ENCODE peak calls at places on chromosomes 2 and 18, in ten cellular contexts. J, W, P, C, I, Q, K, B, N and O are unnamed samples.

GRCh38 chr2:120899373-120899772 is 163.7 kb downstream of the GLI2 start:
- DNase-seq in J (no peak), W (no peak), P (no peak), C (no peak), I (no peak), Q (no peak), K (no peak), B (no peak), N (no peak), O (no peak)

GRCh38 chr2:66854304-66854703 is 419.4 kb downstream of the MEIS1 start:
- DNase-seq in J (no peak), W (no peak), P (no peak), C (no peak), I (no peak), Q (no peak), K (no peak), B (no peak), N (no peak), O (no peak)

GRCh38 chr18:34744569-34744968 is 34.5 kb downstream of the DTNA start:
- DNase-seq in J (no peak), W (no peak), P (no peak), C (no peak), I (no peak), Q (no peak), K (no peak), B (no peak), N (no peak), O (no peak)

GRCh38 chr2:63698825-63699548 is 110.2 kb downstream of the MDH1 start:
- DNase-seq in J (peak), W (peak), P (peak), C (peak), I (no peak), Q (peak), K (peak), B (peak), N (peak), O (no peak)

GRCh38 chr2:39401319-39401718 is 35.8 kb downstream of the MAP4K3 start:
- DNase-seq in J (no peak), W (no peak), P (no peak), C (no peak), I (no peak), Q (no peak), K (no peak), B (no peak), N (no peak), O (no peak)

GRCh38 chr2:159891917-159892691 is 94.1 kb upstream of the CD302 start:
- DNase-seq in J (no peak), W (no peak), P (no peak), C (no peak), I (no peak), Q (no peak), K (no peak), B (peak), N (no peak), O (no peak)

GRCh38 chr2:133642831-133643230 is 74.6 kb upstream of the NCKAP5 start:
- DNase-seq in J (no peak), W (no peak), P (no peak), C (no peak), I (no peak), Q (no peak), K (no peak), B (no peak), N (no peak), O (no peak)

GRCh38 chr18:58402247-58402646 is 226.6 kb downstream of the ALPK2 start:
- DNase-seq in J (no peak), W (no peak), P (no peak), C (no peak), I (no peak), Q (no peak), K (peak), B (no peak), N (peak), O (no peak)

GRCh38 chr2:175111200-175111657 is 56.8 kb downstream of the ATF2 start:
- DNase-seq in J (peak), W (no peak), P (no peak), C (no peak), I (no peak), Q (no peak), K (no peak), B (peak), N (no peak), O (no peak)

GRCh38 chr2:64225491-64225890 is 81.3 kb upstream of the PELI1 start:
- DNase-seq in J (no peak), W (no peak), P (no peak), C (no peak), I (no peak), Q (no peak), K (no peak), B (no peak), N (no peak), O (no peak)

GRCh38 chr2:22281033-22281432 is 1103.9 kb upstream of the KLHL29 start:
- DNase-seq in J (no peak), W (peak), P (no peak), C (no peak), I (no peak), Q (no peak), K (no peak), B (no peak), N (no peak), O (no peak)

GRCh38 chr2:46294185-46294836 is 2.9 kb upstream of the EPAS1 start:
- DNase-seq in J (peak), W (peak), P (no peak), C (no peak), I (no peak), Q (peak), K (no peak), B (peak), N (no peak), O (no peak)

GRCh38 chr18:41642756-41643155 is 312.3 kb upstream of the PIK3C3 start:
- DNase-seq in J (no peak), W (no peak), P (no peak), C (no peak), I (no peak), Q (no peak), K (no peak), B (no peak), N (no peak), O (no peak)

GRCh38 chr2:116747103-116747502 is 1067.4 kb upstream of the DDX18 start:
- DNase-seq in J (no peak), W (no peak), P (no peak), C (no peak), I (no peak), Q (no peak), K (no peak), B (no peak), N (no peak), O (no peak)

DNA sequence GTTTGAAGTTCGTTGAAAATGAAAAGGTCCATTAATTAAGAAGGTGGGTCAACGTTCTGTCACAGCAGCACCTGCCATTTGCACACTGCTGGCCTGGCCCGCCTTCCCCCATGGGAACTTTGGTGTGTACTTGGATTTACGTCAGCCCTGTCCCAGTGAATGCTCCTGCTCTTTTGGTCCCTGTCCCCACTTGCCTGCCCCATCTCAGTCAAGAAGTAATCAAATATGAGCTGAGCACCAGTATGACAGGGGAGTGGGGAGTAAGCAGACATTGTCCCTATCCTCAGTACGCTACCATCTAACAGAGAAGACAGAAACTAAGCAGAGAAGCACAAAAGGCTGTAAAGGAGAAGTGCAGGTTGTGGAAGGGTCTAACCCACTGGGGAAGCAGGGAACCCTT is 65.1 kb downstream of the SLC4A3 start:
- DNase-seq in J (no peak), W (no peak), P (no peak), C (no peak), I (no peak), Q (no peak), K (no peak), B (no peak), N (no peak), O (no peak)
- H3K4me3 ChIP-seq in J (no peak), W (no peak), P (no peak), C (no peak), I (no peak), Q (no peak), K (no peak), B (no peak), N (no peak), O (no peak)

GRCh38 chr2:195367713-195368529 is 289.1 kb upstream of the SLC39A10 start:
- DNase-seq in J (peak), W (no peak), P (no peak), C (no peak), I (no peak), Q (no peak), K (no peak), B (no peak), N (no peak), O (no peak)

GRCh38 chr2:195368530-195369216 is 288.4 kb upstream of the SLC39A10 start:
- DNase-seq in J (peak), W (no peak), P (no peak), C (no peak), I (no peak), Q (no peak), K (no peak), B (no peak), N (no peak), O (no peak)

GRCh38 chr2:195369217-195369587 is 287.8 kb upstream of the SLC39A10 start:
- DNase-seq in J (no peak), W (no peak), P (no peak), C (no peak), I (no peak), Q (no peak), K (no peak), B (no peak), N (no peak), O (no peak)

DNA sequence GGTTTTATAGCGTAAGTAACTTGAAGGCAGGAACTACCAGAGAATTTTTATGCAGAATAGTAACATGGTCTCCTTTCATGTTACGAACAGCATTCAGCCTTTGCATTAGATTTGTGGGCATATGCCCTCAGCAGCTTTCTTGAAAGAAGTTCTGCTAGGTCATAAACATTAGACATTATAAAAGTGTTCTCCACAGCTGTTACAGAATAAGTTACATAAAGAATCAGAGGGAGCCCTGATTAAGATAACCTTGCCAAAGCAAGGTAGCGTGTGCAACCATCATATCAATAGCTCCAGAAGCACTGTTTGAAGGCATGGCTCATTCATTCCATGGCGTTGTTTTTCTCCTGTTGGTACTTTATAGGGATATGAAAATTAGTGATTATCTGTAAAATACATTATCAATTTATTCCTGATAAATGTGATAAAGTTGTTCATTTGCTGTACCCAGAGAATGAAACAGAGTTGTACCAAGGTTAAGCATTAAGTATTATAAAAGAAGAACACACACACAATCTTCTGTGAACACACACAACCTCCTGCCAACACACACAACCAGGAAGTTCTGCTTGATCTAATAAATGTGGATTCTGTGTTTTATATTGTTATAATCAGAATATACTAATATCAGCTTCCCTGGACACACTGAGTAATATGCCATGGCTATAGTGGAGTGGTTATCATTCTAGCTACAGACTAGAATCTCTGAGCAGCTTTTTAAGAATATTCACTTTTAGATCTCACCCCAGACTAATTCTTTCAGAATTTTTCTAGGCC is 286.7 kb upstream of the SLC39A10 start:
- DNase-seq in J (no peak), W (no peak), P (no peak), C (no peak), I (no peak), Q (no peak), K (no peak), B (no peak), N (no peak), O (no peak)
- TF ChIP-seq POLR2A in J (no peak), W (no peak), P (no peak), C (no peak), I (no peak), Q (no peak), K (no peak), B (no peak), N (no peak), O (no peak)

DNA sequence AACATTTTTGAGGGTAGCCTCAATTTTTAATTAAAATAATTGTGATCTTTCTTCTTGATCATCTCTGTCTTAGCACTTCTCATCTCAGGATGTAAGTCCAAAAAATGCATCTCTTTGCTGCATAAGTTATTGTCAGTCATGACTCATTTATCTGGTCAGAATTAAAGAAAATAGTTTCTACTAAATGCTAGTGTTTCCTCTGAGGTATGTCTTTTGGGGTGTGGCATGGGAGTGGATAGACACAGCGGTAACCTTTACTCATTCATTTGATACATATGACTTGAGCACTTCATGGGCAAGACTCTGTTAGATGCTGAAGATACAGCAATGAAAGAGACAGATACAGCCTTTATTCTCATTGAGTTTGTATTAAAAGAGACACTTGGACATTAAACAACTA is 284.7 kb downstream of the IRS1 start:
- DNase-seq in J (no peak), W (no peak), P (no peak), C (no peak), I (no peak), Q (no peak), K (no peak), B (peak), N (no peak), O (no peak)
- H3K4me3 ChIP-seq in J (no peak), W (no peak), P (no peak), C (no peak), I (no peak), Q (no peak), K (no peak), B (no peak), N (no peak), O (no peak)

GRCh38 chr2:55693181-55694125 is at the start of gene PNPT1:
- DNase-seq in J (peak), W (peak), P (peak), C (peak), I (peak), Q (peak), K (peak), B (peak), N (peak), O (peak)
- TF ChIP-seq POLR2A in J (peak), W (peak), P (no peak), C (peak), I (peak), Q (peak), K (no peak), B (peak), N (no peak), O (no peak)

GRCh38 chr2:231201475-231201814 is 3.0 kb downstream of the ARMC9 start:
- DNase-seq in J (no peak), W (no peak), P (no peak), C (no peak), I (no peak), Q (no peak), K (no peak), B (no peak), N (no peak), O (no peak)
- H3K4me3 ChIP-seq in J (no peak), W (no peak), P (no peak), C (no peak), I (no peak), Q (no peak), K (no peak), B (no peak), N (no peak), O (no peak)

GRCh38 chr2:188647671-188648070 is 326.5 kb upstream of the COL3A1 start:
- DNase-seq in J (no peak), W (no peak), P (no peak), C (no peak), I (no peak), Q (no peak), K (no peak), B (no peak), N (no peak), O (no peak)

GRCh38 chr2:188645982-188646381 is 328.2 kb upstream of the COL3A1 start:
- DNase-seq in J (no peak), W (no peak), P (no peak), C (no peak), I (no peak), Q (no peak), K (no peak), B (no peak), N (no peak), O (no peak)
- TF ChIP-seq POLR2A in J (no peak), W (no peak), P (no peak), C (no peak), I (no peak), Q (no peak), K (no peak), B (no peak), N (no peak), O (no peak)

GRCh38 chr2:235672720-235673119 is 178.9 kb downstream of the AGAP1 start:
- DNase-seq in J (no peak), W (no peak), P (no peak), C (no peak), I (no peak), Q (no peak), K (no peak), B (no peak), N (no peak), O (no peak)
- H3K4me3 ChIP-seq in J (no peak), W (no peak), P (peak), C (no peak), I (no peak), Q (no peak), K (no peak), B (no peak), N (no peak), O (no peak)

DNA sequence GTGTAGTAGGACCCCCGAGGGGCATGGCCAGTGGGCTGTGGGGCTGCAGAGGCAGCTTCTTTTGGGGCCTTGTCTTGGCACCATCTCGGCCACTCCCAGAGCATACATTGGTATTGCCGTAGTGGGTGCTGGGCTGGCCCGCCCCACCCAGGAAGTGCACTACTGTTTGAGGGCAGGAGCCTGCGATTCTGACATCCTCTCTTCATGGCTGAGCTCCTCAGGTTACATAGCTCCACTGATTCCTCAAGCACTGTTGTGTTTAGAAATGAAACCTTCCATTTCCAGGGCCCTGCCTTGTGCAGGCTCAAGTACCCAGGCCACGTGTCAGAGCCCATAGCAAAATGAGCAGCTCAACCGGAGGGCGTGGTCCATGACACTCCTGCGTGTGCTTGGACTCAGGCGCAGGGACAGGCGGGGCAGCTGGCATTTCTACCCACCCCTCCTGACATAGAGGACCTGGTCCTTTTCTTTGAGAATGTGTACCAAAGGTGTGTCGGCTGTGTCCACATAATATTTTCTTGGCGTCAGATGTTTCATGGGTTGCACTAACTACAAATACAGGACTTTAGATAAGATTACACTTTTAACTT is 67.9 kb downstream of the DGKD start:
- DNase-seq in J (peak), W (no peak), P (no peak), C (no peak), I (peak), Q (peak), K (no peak), B (peak), N (no peak), O (no peak)
- TF ChIP-seq POLR2A in J (no peak), W (no peak), P (no peak), C (no peak), I (no peak), Q (peak), K (no peak), B (no peak), N (no peak), O (no peak)

GRCh38 chr2:172635548-172635947 is 79.7 kb downstream of the PDK1 start:
- DNase-seq in J (no peak), W (no peak), P (no peak), C (no peak), I (no peak), Q (no peak), K (no peak), B (no peak), N (no peak), O (no peak)
- H3K4me3 ChIP-seq in J (no peak), W (no peak), P (no peak), C (no peak), I (no peak), Q (no peak), K (no peak), B (no peak), N (no peak), O (no peak)

GRCh38 chr18:5276947-5277346 is 18.6 kb downstream of the ZBTB14 start:
- DNase-seq in J (no peak), W (no peak), P (no peak), C (no peak), I (no peak), Q (no peak), K (no peak), B (no peak), N (no peak), O (no peak)

DNA sequence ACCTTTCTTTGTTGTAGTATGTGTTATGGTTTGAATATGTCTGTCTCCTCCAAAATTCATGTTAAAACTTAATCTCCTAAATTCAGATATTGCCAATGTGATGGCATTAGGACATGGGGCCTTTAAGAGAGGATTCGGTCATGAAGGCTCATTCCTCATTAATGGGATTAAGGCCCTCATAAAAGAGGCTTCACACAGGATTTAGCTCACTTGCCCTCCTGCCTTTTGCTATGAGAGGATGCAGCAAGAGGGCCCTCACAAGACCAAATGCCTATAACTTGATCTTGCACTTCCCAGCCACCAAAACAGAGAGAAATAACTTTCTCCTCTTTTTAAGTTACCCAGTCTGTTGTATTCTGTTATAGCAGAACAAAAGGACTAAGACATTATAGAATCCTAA is 19.7 kb downstream of the ZBTB14 start:
- DNase-seq in J (no peak), W (no peak), P (no peak), C (no peak), I (no peak), Q (no peak), K (no peak), B (no peak), N (no peak), O (no peak)
- TF ChIP-seq POLR2A in J (no peak), W (no peak), P (no peak), C (no peak), I (no peak), Q (no peak), K (no peak), B (no peak), N (no peak), O (no peak)